ENCODE peak calls at places on chromosomes 13 and 19, in nine cellular contexts. M is Panc1, X is astrocyte of the cerebellum, T is neural crest cell, S is cardiac fibroblast, N is astrocyte, G is brain microvascular endothelial cell, K is glutamatergic neuron, J is body of pancreas. V is an unnamed sample.

GRCh38 chr19:29380581-29380980 is 145.2 kb upstream of the VSTM2B start:
- DNase-seq in J (no peak), N (no peak), G (no peak), K (no peak), X (no peak), S (no peak), M (no peak), T (no peak), V (no peak)

GRCh38 chr13:66795636-66796035 is 434.5 kb downstream of the PCDH9 start:
- DNase-seq in K (no peak), M (no peak), X (no peak), S (no peak), G (no peak), N (no peak), J (no peak), T (no peak), V (no peak)

GRCh38 chr13:50080856-50081105 is 65.5 kb downstream of the KCNRG start:
- DNase-seq in X (no peak), K (no peak), N (no peak), S (peak), G (no peak), J (no peak), T (no peak), M (no peak), V (no peak)

GRCh38 chr19:6047741-6048231 is 62.5 kb downstream of the RFX2 start:
- DNase-seq in K (peak), X (no peak), T (peak), S (peak), N (no peak), J (peak), M (peak), G (peak), V (no peak)

GRCh38 chr19:29294343-29294811 is 81.4 kb upstream of the UQCRFS1 start:
- DNase-seq in K (no peak), M (no peak), G (no peak), J (no peak), T (no peak), X (no peak), S (no peak), N (no peak), V (no peak)

GRCh38 chr19:27828781-27829275 is 1384.1 kb downstream of the UQCRFS1 start:
- DNase-seq in T (no peak), G (no peak), X (no peak), N (peak), S (no peak), K (no peak), M (no peak), J (no peak), V (no peak)

GRCh38 chr19:43759515-43759914 is 4.8 kb upstream of the SMG9 start:
- DNase-seq in M (no peak), K (no peak), X (no peak), S (peak), G (peak), T (no peak), J (no peak), N (peak), V (no peak)

GRCh38 chr13:79501538-79502232 is 20.7 kb downstream of the NDFIP2 start:
- DNase-seq in M (no peak), G (no peak), X (no peak), K (no peak), S (no peak), J (no peak), T (no peak), N (peak), V (no peak)

GRCh38 chr19:33299061-33299665 is 3.2 kb downstream of the CEBPA start:
- DNase-seq in S (no peak), T (no peak), G (no peak), X (no peak), J (no peak), K (no peak), M (no peak), N (no peak), V (no peak)

GRCh38 chr13:29582171-29582570 is 13.3 kb downstream of the SLC7A1 start:
- DNase-seq in K (no peak), M (no peak), S (no peak), X (no peak), G (no peak), N (no peak), J (peak), T (no peak), V (no peak)

GRCh38 chr19:30266687-30267086 is 105.5 kb upstream of the ZNF536 start:
- DNase-seq in M (no peak), J (no peak), K (no peak), S (no peak), X (no peak), N (no peak), T (no peak), G (no peak), V (no peak)

GRCh38 chr19:5222821-5223321 is 117.7 kb downstream of the PTPRS start:
- DNase-seq in X (no peak), M (no peak), J (no peak), S (no peak), T (no peak), G (no peak), K (no peak), N (no peak), V (no peak)

GRCh38 chr19:47158879-47159509 is 28.4 kb downstream of the SAE1 start:
- DNase-seq in M (no peak), J (no peak), N (peak), K (no peak), S (peak), X (no peak), T (no peak), G (peak), V (peak)

GRCh38 chr19:42216653-42217521 is 590 bp downstream of the DEDD2 start:
- DNase-seq in T (peak), K (peak), M (no peak), G (peak), N (peak), J (peak), S (peak), X (no peak), V (peak)

GRCh38 chr13:20721454-20722357 is 18.2 kb downstream of the IL17D start:
- DNase-seq in M (no peak), X (peak), T (no peak), K (peak), S (peak), J (peak), N (peak), G (peak), V (no peak)

GRCh38 chr13:74134777-74135305 is 637 bp upstream of the KLF12 start:
- DNase-seq in T (peak), N (no peak), M (no peak), K (peak), S (peak), G (peak), X (no peak), J (peak), V (peak)

GRCh38 chr19:52200044-52200443 is 10.2 kb downstream of the PPP2R1A start:
- DNase-seq in G (peak), K (no peak), M (no peak), T (no peak), J (no peak), X (no peak), S (peak), N (peak), V (no peak)

GRCh38 chr19:1084024-1084868 is 10.9 kb downstream of the POLR2E start:
- DNase-seq in N (no peak), S (no peak), X (no peak), J (peak), G (no peak), T (no peak), M (no peak), K (peak), V (no peak)

GRCh38 chr19:51458899-51459592 is 792 bp upstream of the SIGLEC8 start:
- DNase-seq in X (no peak), T (no peak), N (no peak), S (no peak), G (no peak), M (no peak), K (no peak), J (no peak), V (no peak)

GRCh38 chr13:27149702-27150101 is 21.9 kb downstream of the USP12 start:
- DNase-seq in J (no peak), X (no peak), M (no peak), N (no peak), G (no peak), T (no peak), K (no peak), S (no peak), V (no peak)

GRCh38 chr19:58563034-58563573 is 4.7 kb upstream of the UBE2M start:
- DNase-seq in M (no peak), N (no peak), K (peak), J (peak), S (peak), T (no peak), X (no peak), G (no peak), V (no peak)

GRCh38 chr19:39403331-39404312 is 3.0 kb upstream of the ZFP36 start:
- DNase-seq in N (peak), X (peak), M (peak), S (peak), K (peak), T (peak), J (peak), G (peak), V (peak)

GRCh38 chr13:28574617-28575142 is 79.8 kb upstream of the FLT1 start:
- DNase-seq in N (peak), T (no peak), M (no peak), J (no peak), S (peak), K (no peak), X (peak), G (peak), V (no peak)

GRCh38 chr19:55528030-55528801 is 8.7 kb downstream of the SBK2 start:
- DNase-seq in S (no peak), N (no peak), G (no peak), T (no peak), K (peak), M (no peak), J (peak), X (no peak), V (no peak)

GRCh38 chr13:85969331-85969730 is 170.1 kb upstream of the SLITRK6 start:
- DNase-seq in K (no peak), X (no peak), T (no peak), N (no peak), M (no peak), S (no peak), G (no peak), J (no peak), V (no peak)

GRCh38 chr13:85974604-85975366 is 175.6 kb upstream of the SLITRK6 start:
- DNase-seq in M (no peak), N (peak), G (peak), T (no peak), J (no peak), K (no peak), X (no peak), S (peak), V (no peak)

DNA sequence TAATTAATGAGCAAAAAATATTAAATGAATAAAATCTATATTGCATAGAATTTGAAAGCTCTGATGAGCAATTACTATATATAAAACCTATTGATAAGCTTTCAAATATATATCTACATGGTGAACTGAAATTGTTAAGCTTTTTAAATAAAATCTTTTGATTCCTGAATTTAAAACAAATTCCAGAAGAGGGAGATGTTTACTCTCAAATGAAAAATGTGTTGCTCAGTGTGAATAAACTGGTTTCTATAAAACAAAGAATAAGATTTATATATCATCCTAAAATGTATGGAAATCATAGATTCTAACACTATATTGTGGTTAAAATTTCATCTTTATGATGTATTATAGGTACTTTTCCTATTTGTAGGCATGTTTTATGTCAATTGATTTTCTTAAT is 171.5 kb upstream of the SLITRK6 start:
- DNase-seq in K (no peak), S (peak), G (no peak), X (no peak), M (no peak), J (no peak), T (no peak), N (no peak), V (no peak)
- TF ChIP-seq CTCF in K (peak), S (no peak), G (no peak), X (no peak), M (no peak), J (no peak), T (peak), N (peak), V (no peak)

GRCh38 chr13:107873908-107874307 is 341.4 kb downstream of the LIG4 start:
- DNase-seq in K (no peak), G (no peak), M (no peak), N (no peak), T (no peak), J (no peak), X (no peak), S (peak), V (no peak)
- TF ChIP-seq CTCF in K (no peak), G (no peak), M (no peak), N (no peak), T (no peak), J (no peak), X (no peak), S (no peak), V (no peak)

DNA sequence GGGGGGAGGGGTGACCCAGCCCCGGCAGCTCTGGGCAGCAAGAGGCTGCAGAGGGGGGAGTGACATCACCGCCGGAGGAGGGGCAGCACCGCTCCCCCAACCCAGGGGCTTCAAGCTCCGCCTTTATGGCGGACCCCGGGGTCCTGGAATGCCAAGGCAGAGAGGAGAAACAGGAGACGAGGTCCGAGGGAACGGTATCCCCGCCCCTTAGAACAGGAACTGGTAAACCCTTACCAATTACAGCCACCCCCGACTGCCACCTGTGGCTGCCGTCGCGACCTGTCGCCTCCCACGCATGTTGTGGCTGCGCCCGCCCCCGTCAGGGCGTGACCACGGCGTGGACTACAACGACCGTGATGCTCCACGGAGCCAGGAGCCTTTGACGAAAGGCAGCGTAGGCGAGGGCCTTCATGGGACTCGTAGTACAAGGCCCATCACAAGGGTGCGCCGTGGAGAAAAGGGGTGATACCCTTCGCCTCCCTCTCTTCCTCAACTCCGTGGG is 4.1 kb upstream of the KCNC3 start:
- DNase-seq in G (peak), X (peak), N (peak), M (peak), T (peak), J (peak), K (peak), S (peak), V (peak)
- TF ChIP-seq CTCF in G (no peak), X (no peak), N (no peak), M (no peak), T (peak), J (no peak), K (no peak), S (no peak), V (peak)

DNA sequence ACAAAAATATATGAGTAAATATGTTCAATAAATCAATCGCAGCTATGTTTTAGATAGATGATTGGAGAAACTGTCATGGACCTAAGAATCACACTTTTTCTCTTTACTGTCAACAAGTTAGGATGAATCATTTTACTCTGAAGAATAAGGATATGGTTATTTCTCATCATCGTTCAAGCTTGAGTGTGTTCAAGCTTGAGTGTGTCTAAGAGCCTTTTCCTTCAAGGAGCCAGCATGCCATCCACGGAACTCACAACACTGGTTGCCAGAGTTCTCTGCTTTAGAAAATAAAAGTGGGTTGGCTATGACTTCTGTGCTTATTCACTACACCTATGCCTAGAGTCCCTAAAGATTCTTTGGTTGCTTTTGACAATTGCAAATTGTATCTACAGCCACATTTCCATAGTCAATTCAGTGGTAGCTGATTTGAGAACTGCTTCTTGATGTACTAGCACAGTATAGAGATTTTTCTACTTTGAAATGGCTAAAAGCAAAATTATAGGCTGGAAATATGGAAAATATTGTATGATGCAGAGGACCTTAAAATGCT is 58.1 kb upstream of the SCEL start:
- DNase-seq in K (no peak), G (no peak), T (no peak), S (no peak), X (no peak), J (no peak), N (peak), M (no peak), V (no peak)
- TF ChIP-seq CTCF in K (no peak), G (no peak), T (no peak), S (no peak), X (no peak), J (no peak), N (no peak), M (no peak), V (no peak)

GRCh38 chr13:106596287-106596937 is 28.5 kb upstream of the ARGLU1 start:
- DNase-seq in M (no peak), K (no peak), S (peak), G (no peak), N (no peak), T (no peak), X (no peak), J (no peak), V (no peak)
- TF ChIP-seq CTCF in M (no peak), K (no peak), S (no peak), G (no peak), N (no peak), T (no peak), X (no peak), J (no peak), V (no peak)

GRCh38 chr13:114151031-114151430 is 18.6 kb upstream of the RASA3 start:
- DNase-seq in X (no peak), K (no peak), N (no peak), S (no peak), J (no peak), T (no peak), M (no peak), G (no peak), V (no peak)

GRCh38 chr13:114152285-114152645 is 19.8 kb upstream of the RASA3 start:
- DNase-seq in T (no peak), M (no peak), X (no peak), S (no peak), J (no peak), G (no peak), N (no peak), K (no peak), V (no peak)

GRCh38 chr13:114152831-114153371 is 20.5 kb upstream of the RASA3 start:
- DNase-seq in T (peak), N (no peak), J (no peak), M (no peak), S (peak), G (no peak), K (no peak), X (no peak), V (no peak)

GRCh38 chr13:114149774-114150740 is 17.6 kb upstream of the RASA3 start:
- DNase-seq in N (no peak), M (no peak), T (no peak), S (no peak), J (no peak), X (no peak), K (no peak), G (no peak), V (no peak)

GRCh38 chr13:114151565-114152284 is 19.3 kb upstream of the RASA3 start:
- DNase-seq in M (no peak), T (no peak), N (no peak), K (no peak), J (peak), S (peak), X (no peak), G (no peak), V (peak)
- TF ChIP-seq CTCF in M (no peak), T (no peak), N (no peak), K (no peak), J (peak), S (no peak), X (no peak), G (no peak), V (no peak)

GRCh38 chr19:48794291-48794690 is 16.5 kb downstream of the BCAT2 start:
- DNase-seq in M (no peak), S (no peak), G (no peak), N (no peak), T (no peak), X (no peak), K (no peak), J (no peak), V (no peak)

GRCh38 chr19:48797103-48797502 is 13.7 kb downstream of the BCAT2 start:
- DNase-seq in T (no peak), K (no peak), S (no peak), X (no peak), N (no peak), J (no peak), G (no peak), M (no peak), V (no peak)

GRCh38 chr19:48795855-48796142 is 15.0 kb downstream of the BCAT2 start:
- DNase-seq in G (no peak), T (no peak), X (no peak), M (no peak), J (no peak), S (no peak), K (no peak), N (no peak), V (no peak)

GRCh38 chr19:48796468-48797083 is 14.3 kb downstream of the BCAT2 start:
- DNase-seq in G (no peak), J (no peak), K (no peak), M (no peak), S (no peak), T (no peak), N (no peak), X (no peak), V (no peak)

DNA sequence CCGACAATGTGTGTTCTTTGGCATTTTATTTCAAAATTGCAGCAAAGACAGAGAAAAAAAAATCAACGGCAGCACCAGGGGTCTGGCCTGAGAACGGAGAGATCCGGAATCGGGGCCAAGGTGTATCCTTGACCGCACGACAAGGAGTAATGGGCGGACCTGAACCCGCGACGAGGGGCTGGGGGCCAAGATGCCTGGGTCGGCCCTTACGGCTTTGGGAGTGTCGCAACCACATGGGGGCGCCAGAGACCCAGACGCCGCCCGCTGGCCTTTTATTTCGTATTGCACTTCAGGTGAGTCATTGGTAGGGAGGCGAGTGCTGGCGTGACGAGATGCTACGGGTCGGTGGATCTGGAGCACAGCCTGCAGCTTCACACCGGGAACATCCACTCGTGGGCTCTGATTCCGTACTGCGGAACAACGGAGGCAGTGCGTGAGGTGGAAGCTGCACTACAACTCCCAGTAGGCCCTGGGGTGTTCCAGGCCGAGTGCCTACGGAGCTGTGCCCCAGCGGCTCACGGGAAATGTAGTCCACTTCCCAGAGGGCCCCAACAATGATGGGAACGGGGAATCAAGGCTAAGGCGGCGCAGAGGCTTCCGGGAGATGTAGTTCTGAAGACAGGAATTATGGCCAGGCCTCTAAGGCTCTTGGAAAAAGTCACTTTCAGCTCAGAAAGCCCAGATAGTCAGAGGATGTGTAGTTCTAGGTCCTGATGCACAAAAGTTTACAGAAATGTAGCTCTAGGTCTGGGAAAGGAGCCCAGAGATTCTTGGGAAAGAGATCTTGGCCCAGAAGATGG is 15.6 kb downstream of the BCAT2 start:
- DNase-seq in T (peak), J (peak), K (peak), M (peak), N (peak), G (peak), X (peak), S (peak), V (peak)
- TF ChIP-seq CTCF in T (peak), J (peak), K (peak), M (peak), N (peak), G (peak), X (peak), S (peak), V (peak)

GRCh38 chr13:112238436-112238995 is 137.6 kb upstream of the SPACA7 start:
- DNase-seq in G (no peak), T (no peak), X (no peak), K (no peak), J (no peak), M (no peak), N (no peak), S (no peak), V (no peak)
- TF ChIP-seq CTCF in G (no peak), T (no peak), X (no peak), K (no peak), J (no peak), M (no peak), N (no peak), S (no peak), V (no peak)

GRCh38 chr19:35790981-35791813 is 15.8 kb downstream of the ARHGAP33 start:
- DNase-seq in X (no peak), N (no peak), M (no peak), S (no peak), K (no peak), J (peak), T (no peak), G (no peak), V (no peak)
- TF ChIP-seq CTCF in X (no peak), N (no peak), M (no peak), S (no peak), K (no peak), J (no peak), T (no peak), G (peak), V (no peak)